ENCODE peak calls at places on chromosomes 3 and 15, in nine cellular contexts. D is foreskin fibroblast, H is body of pancreas, E is glutamatergic neuron, P is AG09319, F is nephron progenitor cell, L is RWPE1, A is fibroblast of the aortic adventitia, M is A673. T is an unnamed sample.

GRCh38 chr3:99825239-99825638 is 7.6 kb downstream of the CMSS1 start:
- DNase-seq in F (no peak), M (no peak), P (no peak), E (no peak), A (peak), D (peak), H (no peak), L (peak), T (no peak)

GRCh38 chr3:112806903-112807302 is 39.8 kb downstream of the CD200R1L start:
- DNase-seq in L (no peak), D (no peak), F (no peak), P (no peak), H (no peak), E (no peak), M (no peak), A (no peak), T (no peak)

GRCh38 chr15:79053894-79054293 is 36.7 kb downstream of the RASGRF1 start:
- DNase-seq in M (no peak), A (no peak), L (no peak), P (no peak), D (no peak), E (no peak), H (no peak), F (no peak), T (no peak)

GRCh38 chr15:67807836-67808235 is 17.5 kb upstream of the SKOR1 start:
- DNase-seq in E (no peak), H (no peak), P (no peak), L (no peak), D (no peak), F (no peak), A (no peak), M (no peak), T (no peak)

GRCh38 chr3:151328298-151329036 is 882 bp downstream of the P2RY13 start:
- DNase-seq in D (peak), A (peak), F (no peak), M (no peak), L (no peak), H (no peak), P (no peak), E (no peak), T (no peak)

GRCh38 chr3:105705011-105705410 is 163.8 kb downstream of the CBLB start:
- DNase-seq in H (no peak), L (no peak), P (no peak), E (no peak), A (no peak), D (no peak), M (no peak), F (no peak), T (no peak)

GRCh38 chr15:80401471-80401870 is 2.7 kb upstream of the ARNT2 start:
- DNase-seq in A (no peak), E (no peak), D (no peak), L (no peak), M (no peak), F (no peak), P (no peak), H (no peak), T (no peak)

GRCh38 chr15:69526696-69527095 is 74.1 kb downstream of the RPLP1 start:
- DNase-seq in M (no peak), F (no peak), E (no peak), D (no peak), P (no peak), A (no peak), L (no peak), H (no peak), T (no peak)

GRCh38 chr3:11591401-11592266 is 52.1 kb downstream of the VGLL4 start:
- DNase-seq in A (peak), E (no peak), D (peak), P (peak), H (peak), M (peak), L (peak), F (peak), T (no peak)

GRCh38 chr3:24562874-24563273 is 68.2 kb upstream of the THRB start:
- DNase-seq in A (no peak), L (no peak), F (no peak), E (no peak), D (no peak), H (no peak), P (no peak), M (no peak), T (no peak)

GRCh38 chr3:42961633-42962032 is 17.5 kb upstream of the GASK1A start:
- DNase-seq in H (peak), L (peak), P (peak), A (peak), F (peak), M (peak), E (peak), D (peak), T (no peak)

GRCh38 chr15:70096975-70097336 is 761 bp downstream of the TLE3 start:
- DNase-seq in M (no peak), F (no peak), D (no peak), A (no peak), H (no peak), L (no peak), P (no peak), E (peak), T (no peak)

GRCh38 chr3:150184426-150185071 is 213.9 kb upstream of the PFN2 start:
- DNase-seq in M (no peak), E (no peak), L (peak), A (peak), H (no peak), F (no peak), P (no peak), D (peak), T (no peak)

GRCh38 chr3:62128028-62128427 is 245.3 kb downstream of the FEZF2 start:
- DNase-seq in L (no peak), P (no peak), D (peak), M (no peak), A (peak), F (no peak), H (no peak), E (no peak), T (no peak)

GRCh38 chr3:183697610-183698317 is at the start of gene YEATS2:
- DNase-seq in H (peak), L (peak), D (peak), A (peak), M (peak), P (no peak), F (peak), E (peak), T (peak)

GRCh38 chr3:113271189-113271588 is 59.8 kb downstream of the BOC start:
- DNase-seq in E (no peak), M (peak), P (no peak), L (no peak), D (no peak), F (no peak), A (no peak), H (peak), T (no peak)

GRCh38 chr3:173411288-173412064 is 13.9 kb downstream of the NLGN1 start:
- DNase-seq in M (peak), F (no peak), H (peak), L (peak), A (peak), P (peak), E (no peak), D (peak), T (no peak)

GRCh38 chr15:27831384-27832262 is 267.5 kb downstream of the OCA2 start:
- DNase-seq in H (no peak), P (no peak), M (no peak), D (no peak), F (no peak), A (no peak), E (no peak), L (no peak), T (no peak)

GRCh38 chr3:114121996-114122709 is 56.7 kb downstream of the DRD3 start:
- DNase-seq in D (peak), A (peak), H (peak), E (no peak), L (no peak), P (peak), F (no peak), M (no peak), T (no peak)

GRCh38 chr3:119571688-119572087 is 7.6 kb upstream of the ADPRH start:
- DNase-seq in A (no peak), L (no peak), H (no peak), D (no peak), P (no peak), E (no peak), M (no peak), F (no peak), T (no peak)

GRCh38 chr3:189277711-189278110 is 105.9 kb downstream of the TPRG1 start:
- DNase-seq in E (no peak), A (peak), D (no peak), F (no peak), P (no peak), M (peak), H (no peak), L (no peak), T (no peak)

GRCh38 chr15:64009798-64010241 is 36.5 kb downstream of the DAPK2 start:
- DNase-seq in P (no peak), F (no peak), A (peak), L (peak), H (no peak), D (peak), E (no peak), M (no peak), T (no peak)

GRCh38 chr15:74396146-74396438 is 28.6 kb upstream of the CYP11A1 start:
- DNase-seq in H (no peak), F (no peak), M (no peak), A (no peak), P (no peak), D (no peak), E (no peak), L (no peak), T (no peak)

DNA sequence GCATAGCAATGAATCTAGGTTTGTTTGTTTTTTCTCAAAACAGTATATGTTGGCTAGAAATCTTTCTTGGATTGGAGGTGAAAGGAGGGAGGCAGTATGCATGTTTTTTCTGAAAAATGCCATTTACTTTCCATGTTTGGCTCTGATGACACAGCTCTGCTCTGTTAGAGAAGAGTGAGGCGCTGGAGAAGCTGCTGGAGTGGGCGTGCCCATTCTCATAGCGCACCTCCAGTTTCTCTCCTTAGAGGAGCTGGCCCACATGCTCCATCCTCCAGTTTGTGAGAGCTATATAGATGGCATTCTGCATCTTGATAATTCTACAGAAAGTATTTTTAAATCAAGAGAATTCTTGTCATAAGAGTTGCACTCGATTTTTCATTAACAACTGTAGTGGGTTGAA is 423.4 kb upstream of the TPM1 start:
- DNase-seq in H (no peak), E (no peak), M (no peak), L (no peak), A (peak), F (no peak), P (no peak), D (no peak), T (no peak)
- TF ChIP-seq CTCF in H (no peak), E (no peak), M (no peak), L (no peak), A (no peak), F (no peak), P (no peak), D (no peak), T (no peak)

GRCh38 chr15:44195151-44195740 is at the start of gene FRMD5:
- DNase-seq in D (peak), E (peak), M (peak), F (peak), L (peak), H (peak), P (peak), A (peak), T (peak)
- TF ChIP-seq CTCF in D (peak), E (no peak), M (peak), F (peak), L (no peak), H (peak), P (peak), A (peak), T (peak)

GRCh38 chr3:13657660-13658435 is 108.9 kb downstream of the FBLN2 start:
- DNase-seq in M (peak), F (peak), P (no peak), H (peak), E (peak), D (peak), A (no peak), L (peak), T (peak)

GRCh38 chr3:13658681-13659080 is 109.8 kb downstream of the FBLN2 start:
- DNase-seq in F (no peak), D (no peak), L (no peak), H (no peak), A (no peak), P (no peak), M (no peak), E (no peak), T (no peak)

GRCh38 chr3:13655074-13655913 is 106.4 kb downstream of the FBLN2 start:
- DNase-seq in D (peak), P (no peak), E (peak), H (peak), A (no peak), L (peak), F (peak), M (peak), T (peak)

GRCh38 chr3:13654330-13655073 is 105.6 kb downstream of the FBLN2 start:
- DNase-seq in M (no peak), H (no peak), L (no peak), E (no peak), A (no peak), D (no peak), F (no peak), P (no peak), T (no peak)

GRCh38 chr3:13656584-13657301 is 107.8 kb downstream of the FBLN2 start:
- DNase-seq in E (no peak), P (no peak), D (no peak), M (no peak), A (no peak), H (no peak), F (no peak), L (no peak), T (no peak)
- TF ChIP-seq CTCF in E (no peak), P (no peak), D (no peak), M (no peak), A (no peak), H (no peak), F (no peak), L (no peak), T (no peak)

GRCh38 chr3:66380200-66380932 is 120.5 kb downstream of the LRIG1 start:
- DNase-seq in L (no peak), M (no peak), H (no peak), E (no peak), F (no peak), P (no peak), A (no peak), D (no peak), T (no peak)
- TF ChIP-seq CTCF in L (no peak), M (no peak), H (no peak), E (no peak), F (no peak), P (no peak), A (no peak), D (no peak), T (no peak)

GRCh38 chr3:55858727-55859126 is 371.6 kb upstream of the WNT5A start:
- DNase-seq in P (no peak), D (no peak), A (no peak), L (no peak), H (no peak), M (no peak), F (no peak), E (no peak), T (no peak)
- TF ChIP-seq CTCF in P (no peak), D (no peak), A (no peak), L (no peak), H (no peak), M (no peak), F (no peak), E (no peak), T (no peak)

T was measured in mesothelial cell of epicardium.